ENCODE peak calls at places on chromosomes 7 and 10, in ten cellular contexts. S is HepG2; K is neuronal stem cell; T is stimulated activated CD4-positive, alpha-beta T cell treated with anti-CD3 and anti-CD28 coated beads, Interleukin-4, amount 100 ng/mL, for 1 hour; Y is globus pallidus; W is activated gamma-delta T cell treated with Interleukin-2 at 50 U/mL for 16 hours; U is GM10248; M is brain pericyte; I is cortex of kidney; Q is activated CD8-positive, alpha-beta memory T cell treated with anti-CD3 and anti-CD28 coated beads for 48 hours. J is an unnamed sample.

GRCh38 chr10:25818751-25819150 is 115.3 kb upstream of the MYO3A start:
- DNase-seq in M (no peak), Q (no peak), Y (no peak), I (no peak), K (no peak), W (no peak), U (no peak), S (no peak), T (no peak), J (no peak)

GRCh38 chr7:37107047-37107446 is 341.6 kb downstream of the ELMO1 start:
- DNase-seq in M (no peak), S (no peak), W (no peak), K (no peak), I (no peak), U (no peak), Q (no peak), Y (no peak), T (no peak), J (no peak)

GRCh38 chr7:20214787-20215669 is 2.2 kb downstream of the MACC1 start:
- DNase-seq in S (no peak), K (no peak), I (no peak), Q (no peak), T (no peak), Y (no peak), W (no peak), M (no peak), U (no peak), J (no peak)

GRCh38 chr7:51019231-51019844 is 236.6 kb upstream of the GRB10 start:
- DNase-seq in S (no peak), U (no peak), Y (no peak), Q (no peak), W (no peak), K (no peak), M (no peak), T (no peak), I (no peak), J (no peak)

GRCh38 chr7:144818516-144818915 is 17.3 kb downstream of the TPK1 start:
- DNase-seq in I (no peak), U (peak; percentile 46), S (no peak), W (peak; percentile 28), T (no peak), K (no peak), M (no peak), Y (no peak), Q (peak; percentile 17), J (no peak)

GRCh38 chr10:89702121-89702480 is 711 bp downstream of the KIF20B start:
- DNase-seq in Y (no peak), K (no peak), T (no peak), S (peak; percentile 11), I (no peak), U (no peak), W (no peak), Q (no peak), M (no peak), J (no peak)

GRCh38 chr10:73819025-73819424 is 7.6 kb upstream of the NDST2 start:
- DNase-seq in T (no peak), Y (no peak), U (no peak), M (no peak), W (no peak), S (no peak), I (no peak), K (no peak), Q (no peak), J (no peak)

GRCh38 chr7:93717217-93717900 is 142.8 kb upstream of the CALCR start:
- DNase-seq in K (no peak), M (no peak), I (no peak), Y (no peak), U (no peak), W (no peak), T (no peak), Q (no peak), S (no peak), J (no peak)

GRCh38 chr7:127988743-127989142 is 42.5 kb downstream of the LRRC4 start:
- DNase-seq in S (no peak), U (no peak), K (no peak), I (no peak), Y (no peak), Q (no peak), M (no peak), W (no peak), T (no peak), J (no peak)

GRCh38 chr7:16083931-16084330 is 337.4 kb downstream of the CRPPA start:
- DNase-seq in T (no peak), S (no peak), Y (no peak), U (no peak), Q (no peak), K (no peak), W (no peak), M (no peak), I (no peak), J (peak; percentile 6)

GRCh38 chr7:155836216-155837125 is 24.2 kb upstream of the SHH start:
- DNase-seq in Y (no peak), U (no peak), W (no peak), S (no peak), I (no peak), Q (no peak), M (no peak), T (no peak), K (no peak), J (no peak)

GRCh38 chr7:112453505-112454171 is 3.4 kb downstream of the IFRD1 start:
- DNase-seq in T (no peak), S (no peak), I (no peak), K (no peak), Q (no peak), M (no peak), Y (peak; percentile 29), W (no peak), U (no peak), J (no peak)

GRCh38 chr7:123557631-123558505 is at the start of gene NDUFA5:
- DNase-seq in I (no peak), M (peak; percentile 93), U (peak; percentile 90), T (peak; percentile 91), W (peak; percentile 97), Q (peak; percentile 73), S (peak; percentile 98), Y (peak; percentile 99), K (peak; percentile 98), J (peak; percentile 12)